ENCODE peak calls at places on chromosomes 12 and 14, in ten cellular contexts. One of them, this sample, is unnamed.

GRCh38 chr14:77088219-77088618 is 9.8 kb upstream of the CIPC start:
- DNase-seq in IMR-90: no peak
- DNase-seq in tibial nerve: no peak
- DNase-seq in tibial artery: no peak
- DNase-seq in kidney epithelial cell: no peak
- DNase-seq in HL-60: no peak
- DNase-seq in A673: no peak
- DNase-seq in prostate gland: peak; percentile 92
- DNase-seq in AG04450: no peak
- DNase-seq in HFF-Myc: no peak
- DNase-seq in this sample: no peak

GRCh38 chr12:112537710-112538396 is 119.1 kb downstream of the PTPN11 start:
- DNase-seq in IMR-90: peak; percentile 12
- DNase-seq in tibial nerve: no peak
- DNase-seq in tibial artery: no peak
- DNase-seq in kidney epithelial cell: peak; percentile 38
- DNase-seq in HL-60: peak; percentile 21
- DNase-seq in A673: peak; percentile 84
- DNase-seq in prostate gland: no peak
- DNase-seq in AG04450: no peak
- DNase-seq in HFF-Myc: peak; percentile 30
- DNase-seq in this sample: no peak

GRCh38 chr14:104086210-104086660 is 735 bp downstream of the ASPG start:
- DNase-seq in IMR-90: no peak
- DNase-seq in tibial nerve: no peak
- DNase-seq in tibial artery: no peak
- DNase-seq in kidney epithelial cell: no peak
- DNase-seq in HL-60: no peak
- DNase-seq in A673: no peak
- DNase-seq in prostate gland: no peak
- DNase-seq in AG04450: no peak
- DNase-seq in HFF-Myc: no peak
- DNase-seq in this sample: no peak

GRCh38 chr12:88993655-88994054 is 358.6 kb downstream of the DUSP6 start:
- DNase-seq in IMR-90: peak; percentile 83
- DNase-seq in tibial nerve: no peak
- DNase-seq in tibial artery: no peak
- DNase-seq in kidney epithelial cell: peak; percentile 16
- DNase-seq in HL-60: no peak
- DNase-seq in A673: peak; percentile 64
- DNase-seq in prostate gland: peak; percentile 5
- DNase-seq in AG04450: peak; percentile 44
- DNase-seq in HFF-Myc: peak; percentile 48
- DNase-seq in this sample: peak; percentile 56

GRCh38 chr12:82942963-82943362 is 256.3 kb downstream of the TMTC2 start:
- DNase-seq in IMR-90: peak; percentile 8
- DNase-seq in tibial nerve: no peak
- DNase-seq in tibial artery: no peak
- DNase-seq in kidney epithelial cell: no peak
- DNase-seq in HL-60: no peak
- DNase-seq in A673: no peak
- DNase-seq in prostate gland: no peak
- DNase-seq in AG04450: no peak
- DNase-seq in HFF-Myc: no peak
- DNase-seq in this sample: no peak

GRCh38 chr12:92332552-92332951 is 186.9 kb upstream of the BTG1 start:
- DNase-seq in IMR-90: no peak
- DNase-seq in tibial nerve: no peak
- DNase-seq in tibial artery: no peak
- DNase-seq in kidney epithelial cell: no peak
- DNase-seq in HL-60: no peak
- DNase-seq in A673: no peak
- DNase-seq in prostate gland: no peak
- DNase-seq in AG04450: no peak
- DNase-seq in HFF-Myc: no peak
- DNase-seq in this sample: no peak

GRCh38 chr12:60257063-60257462 is 661.2 kb downstream of the SLC16A7 start:
- DNase-seq in IMR-90: peak; percentile 86
- DNase-seq in tibial nerve: no peak
- DNase-seq in tibial artery: no peak
- DNase-seq in kidney epithelial cell: no peak
- DNase-seq in HL-60: no peak
- DNase-seq in A673: peak; percentile 27
- DNase-seq in prostate gland: no peak
- DNase-seq in AG04450: peak; percentile 59
- DNase-seq in HFF-Myc: peak; percentile 52
- DNase-seq in this sample: peak; percentile 67

GRCh38 chr14:96594961-96595360 is 92.8 kb downstream of the PAPOLA start:
- DNase-seq in IMR-90: no peak
- DNase-seq in tibial nerve: no peak
- DNase-seq in tibial artery: no peak
- DNase-seq in kidney epithelial cell: no peak
- DNase-seq in HL-60: no peak
- DNase-seq in A673: no peak
- DNase-seq in prostate gland: no peak
- DNase-seq in AG04450: no peak
- DNase-seq in HFF-Myc: no peak
- DNase-seq in this sample: no peak

GRCh38 chr12:51028126-51028810 is 2.1 kb upstream of the SLC11A2 start:
- DNase-seq in IMR-90: peak; percentile 33
- DNase-seq in tibial nerve: peak; percentile 21
- DNase-seq in tibial artery: peak; percentile 29
- DNase-seq in kidney epithelial cell: no peak
- DNase-seq in HL-60: peak; percentile 88
- DNase-seq in A673: peak; percentile 86
- DNase-seq in prostate gland: peak; percentile 51
- DNase-seq in AG04450: no peak
- DNase-seq in HFF-Myc: peak; percentile 38
- DNase-seq in this sample: peak; percentile 15

GRCh38 chr12:53172352-53172751 is 8.2 kb upstream of the ZNF740 start:
- DNase-seq in IMR-90: peak; percentile 81
- DNase-seq in tibial nerve: no peak
- DNase-seq in tibial artery: no peak
- DNase-seq in kidney epithelial cell: no peak
- DNase-seq in HL-60: no peak
- DNase-seq in A673: no peak
- DNase-seq in prostate gland: no peak
- DNase-seq in AG04450: peak; percentile 45
- DNase-seq in HFF-Myc: no peak
- DNase-seq in this sample: no peak

GRCh38 chr12:63308701-63309100 is 157.7 kb upstream of the AVPR1A start:
- DNase-seq in IMR-90: no peak
- DNase-seq in tibial nerve: no peak
- DNase-seq in tibial artery: no peak
- DNase-seq in kidney epithelial cell: no peak
- DNase-seq in HL-60: no peak
- DNase-seq in A673: peak; percentile 40
- DNase-seq in prostate gland: no peak
- DNase-seq in AG04450: no peak
- DNase-seq in HFF-Myc: no peak
- DNase-seq in this sample: no peak

GRCh38 chr12:52086366-52086765 is 6.9 kb downstream of the SMIM41 start:
- DNase-seq in IMR-90: peak; percentile 31
- DNase-seq in tibial nerve: no peak
- DNase-seq in tibial artery: no peak
- DNase-seq in kidney epithelial cell: no peak
- DNase-seq in HL-60: no peak
- DNase-seq in A673: no peak
- DNase-seq in prostate gland: peak; percentile 81
- DNase-seq in AG04450: no peak
- DNase-seq in HFF-Myc: no peak
- DNase-seq in this sample: no peak

GRCh38 chr12:57166971-57167371 is 19.6 kb upstream of the LRP1-AS start:
- DNase-seq in IMR-90: peak; percentile 90
- DNase-seq in tibial nerve: no peak
- DNase-seq in tibial artery: no peak
- DNase-seq in kidney epithelial cell: peak; percentile 72
- DNase-seq in HL-60: no peak
- DNase-seq in A673: no peak
- DNase-seq in prostate gland: no peak
- DNase-seq in AG04450: no peak
- DNase-seq in HFF-Myc: no peak
- DNase-seq in this sample: no peak

GRCh38 chr14:92105845-92106094 is 612 bp downstream of the ATXN3 start:
- DNase-seq in IMR-90: no peak
- DNase-seq in tibial nerve: peak; percentile 57
- DNase-seq in tibial artery: peak; percentile 74
- DNase-seq in kidney epithelial cell: no peak
- DNase-seq in HL-60: peak; percentile 63
- DNase-seq in A673: peak; percentile 55
- DNase-seq in prostate gland: peak; percentile 29
- DNase-seq in AG04450: no peak
- DNase-seq in HFF-Myc: no peak
- DNase-seq in this sample: no peak

GRCh38 chr12:59085680-59086079 is 165.4 kb upstream of the LRIG3 start:
- DNase-seq in IMR-90: no peak
- DNase-seq in tibial nerve: no peak
- DNase-seq in tibial artery: no peak
- DNase-seq in kidney epithelial cell: no peak
- DNase-seq in HL-60: no peak
- DNase-seq in A673: no peak
- DNase-seq in prostate gland: no peak
- DNase-seq in AG04450: no peak
- DNase-seq in HFF-Myc: no peak
- DNase-seq in this sample: no peak
- H3K4me3 ChIP-seq in IMR-90: no peak overlapping the region
- H3K4me3 ChIP-seq in tibial nerve: no peak overlapping the region
- H3K4me3 ChIP-seq in tibial artery: no peak overlapping the region
- H3K4me3 ChIP-seq in kidney epithelial cell: no peak overlapping the region
- H3K4me3 ChIP-seq in HL-60: no peak overlapping the region
- H3K4me3 ChIP-seq in A673: no peak overlapping the region
- H3K4me3 ChIP-seq in prostate gland: no peak overlapping the region
- H3K4me3 ChIP-seq in AG04450: no peak overlapping the region
- H3K4me3 ChIP-seq in HFF-Myc: no peak overlapping the region
- H3K4me3 ChIP-seq in this sample: no peak overlapping the region

GRCh38 chr14:44361083-44361482 is 146.0 kb downstream of the FSCB start:
- DNase-seq in IMR-90: no peak
- DNase-seq in tibial nerve: no peak
- DNase-seq in tibial artery: no peak
- DNase-seq in kidney epithelial cell: no peak
- DNase-seq in HL-60: no peak
- DNase-seq in A673: no peak
- DNase-seq in prostate gland: no peak
- DNase-seq in AG04450: no peak
- DNase-seq in HFF-Myc: no peak
- DNase-seq in this sample: no peak
- TF ChIP-seq CTCF in IMR-90: no peak
- TF ChIP-seq CTCF in tibial nerve: no peak
- TF ChIP-seq CTCF in tibial artery: no peak
- TF ChIP-seq CTCF in kidney epithelial cell: no peak
- TF ChIP-seq CTCF in HL-60: no peak
- TF ChIP-seq CTCF in A673: no peak
- TF ChIP-seq CTCF in prostate gland: no peak
- TF ChIP-seq CTCF in AG04450: no peak
- TF ChIP-seq CTCF in HFF-Myc: no peak
- TF ChIP-seq CTCF in this sample: no peak

GRCh38 chr12:47145188-47145587 is 65.4 kb upstream of the AMIGO2 start:
- DNase-seq in IMR-90: no peak
- DNase-seq in tibial nerve: no peak
- DNase-seq in tibial artery: no peak
- DNase-seq in kidney epithelial cell: no peak
- DNase-seq in HL-60: no peak
- DNase-seq in A673: no peak
- DNase-seq in prostate gland: no peak
- DNase-seq in AG04450: no peak
- DNase-seq in HFF-Myc: no peak
- DNase-seq in this sample: no peak
- H3K4me3 ChIP-seq in IMR-90: no peak overlapping the region
- H3K4me3 ChIP-seq in tibial nerve: no peak overlapping the region
- H3K4me3 ChIP-seq in tibial artery: no peak overlapping the region
- H3K4me3 ChIP-seq in kidney epithelial cell: no peak overlapping the region
- H3K4me3 ChIP-seq in HL-60: no peak overlapping the region
- H3K4me3 ChIP-seq in A673: no peak overlapping the region
- H3K4me3 ChIP-seq in prostate gland: no peak overlapping the region
- H3K4me3 ChIP-seq in AG04450: no peak overlapping the region
- H3K4me3 ChIP-seq in HFF-Myc: no peak overlapping the region
- H3K4me3 ChIP-seq in this sample: no peak overlapping the region

GRCh38 chr12:47818701-47819543 is 781 bp downstream of the HDAC7 start:
- DNase-seq in IMR-90: no peak
- DNase-seq in tibial nerve: no peak
- DNase-seq in tibial artery: peak; percentile 63
- DNase-seq in kidney epithelial cell: no peak
- DNase-seq in HL-60: no peak
- DNase-seq in A673: no peak
- DNase-seq in prostate gland: no peak
- DNase-seq in AG04450: no peak
- DNase-seq in HFF-Myc: no peak
- DNase-seq in this sample: no peak

GRCh38 chr12:47819544-47819901 is 180 bp downstream of the HDAC7 start:
- DNase-seq in IMR-90: no peak
- DNase-seq in tibial nerve: no peak
- DNase-seq in tibial artery: no peak
- DNase-seq in kidney epithelial cell: no peak
- DNase-seq in HL-60: no peak
- DNase-seq in A673: no peak
- DNase-seq in prostate gland: no peak
- DNase-seq in AG04450: no peak
- DNase-seq in HFF-Myc: no peak
- DNase-seq in this sample: no peak

GRCh38 chr12:47820631-47821345 is 1.1 kb upstream of the HDAC7 start:
- DNase-seq in IMR-90: peak; percentile 95
- DNase-seq in tibial nerve: peak; percentile 93
- DNase-seq in tibial artery: peak; percentile 94
- DNase-seq in kidney epithelial cell: peak; percentile 87
- DNase-seq in HL-60: peak; percentile 58
- DNase-seq in A673: peak; percentile 94
- DNase-seq in prostate gland: peak; percentile 83
- DNase-seq in AG04450: peak; percentile 88
- DNase-seq in HFF-Myc: peak; percentile 97
- DNase-seq in this sample: peak; percentile 90

GRCh38 chr12:47821346-47821706 is 1.6 kb upstream of the HDAC7 start:
- DNase-seq in IMR-90: no peak
- DNase-seq in tibial nerve: no peak
- DNase-seq in tibial artery: no peak
- DNase-seq in kidney epithelial cell: no peak
- DNase-seq in HL-60: no peak
- DNase-seq in A673: no peak
- DNase-seq in prostate gland: no peak
- DNase-seq in AG04450: no peak
- DNase-seq in HFF-Myc: no peak
- DNase-seq in this sample: no peak

DNA sequence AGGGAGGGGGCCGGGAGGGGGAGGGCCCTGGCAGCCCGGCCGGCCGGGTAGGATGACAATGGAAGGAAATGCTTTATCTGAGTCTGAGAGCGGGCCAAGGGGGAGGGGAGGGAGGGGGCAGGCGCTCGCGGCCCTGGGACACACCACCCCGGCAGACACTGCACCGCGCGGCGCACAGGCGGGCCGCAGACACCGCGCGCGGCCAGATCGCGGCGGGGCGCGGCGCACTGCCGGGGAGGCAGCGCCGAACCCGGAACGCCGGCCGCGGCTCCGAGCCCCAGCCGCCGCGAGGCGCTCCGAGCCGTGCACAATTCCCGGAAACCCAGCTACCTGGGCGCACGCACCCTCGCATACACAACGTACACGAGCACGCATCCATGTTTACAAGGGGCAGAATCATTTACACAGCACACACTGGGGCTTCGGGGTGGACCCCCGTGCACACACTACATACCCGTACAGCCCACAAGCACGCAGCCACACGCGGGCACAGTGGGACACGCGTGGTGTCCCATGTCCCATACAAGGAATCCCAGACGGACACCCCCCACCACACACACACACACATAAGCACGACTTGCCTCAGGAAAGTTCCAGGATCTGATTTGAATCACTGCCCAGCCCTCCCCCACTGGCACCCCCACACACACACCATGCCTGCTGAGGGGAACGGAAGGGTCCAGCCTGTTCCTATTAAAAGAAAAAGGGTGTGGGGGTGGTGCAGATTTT is at the start of gene HDAC7:
- DNase-seq in IMR-90: peak; percentile 72
- DNase-seq in tibial nerve: peak; percentile 83
- DNase-seq in tibial artery: peak; percentile 89
- DNase-seq in kidney epithelial cell: no peak
- DNase-seq in HL-60: peak; percentile 59
- DNase-seq in A673: peak; percentile 88
- DNase-seq in prostate gland: peak; percentile 84
- DNase-seq in AG04450: no peak
- DNase-seq in HFF-Myc: no peak
- DNase-seq in this sample: no peak
- TF ChIP-seq CTCF in IMR-90: no peak
- TF ChIP-seq CTCF in tibial nerve: peak; percentile 38
- TF ChIP-seq CTCF in tibial artery: no peak
- TF ChIP-seq CTCF in kidney epithelial cell: no peak
- TF ChIP-seq CTCF in HL-60: no peak
- TF ChIP-seq CTCF in A673: no peak
- TF ChIP-seq CTCF in prostate gland: no peak
- TF ChIP-seq CTCF in AG04450: no peak
- TF ChIP-seq CTCF in HFF-Myc: no peak
- TF ChIP-seq CTCF in this sample: no peak